ENCODE peak calls at places on chromosomes 2 and 18, in four cellular contexts. One of them, this sample, is unnamed.

GRCh38 chr2:42030196-42030759 is 17.5 kb upstream of the PKDCC start:
- DNase-seq in EL: no peak
- DNase-seq in frontal cortex: no peak
- DNase-seq in activated T-helper 1 cell treated with anti-CD3 and anti-CD28 coated beads, Interleukin-2, amount 50 U/mL, for 16 hours: no peak
- DNase-seq in this sample: no peak

GRCh38 chr2:233439191-233439590 is 84.9 kb downstream of the DGKD start:
- DNase-seq in activated T-helper 1 cell treated with anti-CD3 and anti-CD28 coated beads, Interleukin-2, amount 50 U/mL, for 16 hours: no peak
- DNase-seq in EL: no peak
- DNase-seq in frontal cortex: peak
- DNase-seq in this sample: peak

GRCh38 chr2:182713611-182714010 is 2.4 kb upstream of the DNAJC10 start:
- DNase-seq in activated T-helper 1 cell treated with anti-CD3 and anti-CD28 coated beads, Interleukin-2, amount 50 U/mL, for 16 hours: no peak
- DNase-seq in frontal cortex: no peak
- DNase-seq in EL: no peak
- DNase-seq in this sample: no peak

GRCh38 chr2:158317642-158318041 is 138.9 kb downstream of the CCDC148 start:
- DNase-seq in activated T-helper 1 cell treated with anti-CD3 and anti-CD28 coated beads, Interleukin-2, amount 50 U/mL, for 16 hours: no peak
- DNase-seq in EL: no peak
- DNase-seq in frontal cortex: no peak
- DNase-seq in this sample: no peak

GRCh38 chr2:107986278-107987217 is at the start of gene SLC5A7:
- DNase-seq in EL: no peak
- DNase-seq in activated T-helper 1 cell treated with anti-CD3 and anti-CD28 coated beads, Interleukin-2, amount 50 U/mL, for 16 hours: no peak
- DNase-seq in frontal cortex: no peak
- DNase-seq in this sample: no peak

GRCh38 chr2:168348076-168348475 is 100.7 kb upstream of the STK39 start:
- DNase-seq in activated T-helper 1 cell treated with anti-CD3 and anti-CD28 coated beads, Interleukin-2, amount 50 U/mL, for 16 hours: no peak
- DNase-seq in frontal cortex: no peak
- DNase-seq in EL: peak
- DNase-seq in this sample: no peak

GRCh38 chr2:235054497-235054896 is 102.7 kb downstream of the SH3BP4 start:
- DNase-seq in activated T-helper 1 cell treated with anti-CD3 and anti-CD28 coated beads, Interleukin-2, amount 50 U/mL, for 16 hours: no peak
- DNase-seq in frontal cortex: no peak
- DNase-seq in EL: no peak
- DNase-seq in this sample: peak

GRCh38 chr2:8324164-8324848 is 357.6 kb upstream of the ID2 start:
- DNase-seq in activated T-helper 1 cell treated with anti-CD3 and anti-CD28 coated beads, Interleukin-2, amount 50 U/mL, for 16 hours: no peak
- DNase-seq in frontal cortex: no peak
- DNase-seq in EL: no peak
- DNase-seq in this sample: no peak

GRCh38 chr2:228545749-228546148 is 364.3 kb upstream of the SPHKAP start:
- DNase-seq in frontal cortex: no peak
- DNase-seq in activated T-helper 1 cell treated with anti-CD3 and anti-CD28 coated beads, Interleukin-2, amount 50 U/mL, for 16 hours: no peak
- DNase-seq in EL: peak
- DNase-seq in this sample: no peak

GRCh38 chr2:36733215-36733614 is 36.7 kb downstream of the VIT start:
- DNase-seq in activated T-helper 1 cell treated with anti-CD3 and anti-CD28 coated beads, Interleukin-2, amount 50 U/mL, for 16 hours: no peak
- DNase-seq in frontal cortex: no peak
- DNase-seq in EL: no peak
- DNase-seq in this sample: no peak

GRCh38 chr18:5424903-5425302 is 118.9 kb downstream of the EPB41L3 start:
- DNase-seq in frontal cortex: no peak
- DNase-seq in activated T-helper 1 cell treated with anti-CD3 and anti-CD28 coated beads, Interleukin-2, amount 50 U/mL, for 16 hours: no peak
- DNase-seq in EL: no peak
- DNase-seq in this sample: no peak

GRCh38 chr2:84486436-84487115 is 27.5 kb upstream of the SUCLG1 start:
- DNase-seq in activated T-helper 1 cell treated with anti-CD3 and anti-CD28 coated beads, Interleukin-2, amount 50 U/mL, for 16 hours: no peak
- DNase-seq in EL: no peak
- DNase-seq in frontal cortex: no peak
- DNase-seq in this sample: no peak

GRCh38 chr2:234669611-234670010 is 172.7 kb upstream of the ARL4C start:
- DNase-seq in activated T-helper 1 cell treated with anti-CD3 and anti-CD28 coated beads, Interleukin-2, amount 50 U/mL, for 16 hours: no peak
- DNase-seq in frontal cortex: no peak
- DNase-seq in EL: no peak
- DNase-seq in this sample: no peak

GRCh38 chr2:26528870-26529269 is 50.9 kb upstream of the OTOF start:
- DNase-seq in EL: no peak
- DNase-seq in activated T-helper 1 cell treated with anti-CD3 and anti-CD28 coated beads, Interleukin-2, amount 50 U/mL, for 16 hours: no peak
- DNase-seq in frontal cortex: no peak
- DNase-seq in this sample: peak

GRCh38 chr2:138207531-138207930 is 243.3 kb downstream of the HNMT start:
- DNase-seq in EL: no peak
- DNase-seq in frontal cortex: no peak
- DNase-seq in activated T-helper 1 cell treated with anti-CD3 and anti-CD28 coated beads, Interleukin-2, amount 50 U/mL, for 16 hours: no peak
- DNase-seq in this sample: no peak